ENCODE peak calls at places on chromosome 3, in ten cellular contexts. One of them, this sample, is unnamed.

GRCh38 chr3:38152660-38153059 is 12.7 kb upstream of the OXSR1 start:
- DNase-seq in brain microvascular endothelial cell: no peak
- DNase-seq in glutamatergic neuron: no peak
- DNase-seq in cardiac fibroblast: no peak
- DNase-seq in A549: no peak
- DNase-seq in transverse colon: no peak
- DNase-seq in psoas muscle: no peak
- DNase-seq in type B pancreatic cell: no peak
- DNase-seq in astrocyte of the spinal cord: no peak
- DNase-seq in WTC11: no peak
- DNase-seq in this sample: no peak

GRCh38 chr3:142574665-142575064 is 3.9 kb downstream of the ATR start:
- DNase-seq in glutamatergic neuron: no peak
- DNase-seq in psoas muscle: no peak
- DNase-seq in type B pancreatic cell: no peak
- DNase-seq in A549: no peak
- DNase-seq in brain microvascular endothelial cell: no peak
- DNase-seq in astrocyte of the spinal cord: no peak
- DNase-seq in cardiac fibroblast: no peak
- DNase-seq in WTC11: no peak
- DNase-seq in transverse colon: no peak
- DNase-seq in this sample: no peak

GRCh38 chr3:79390352-79390751 is 377.4 kb downstream of the ROBO1 start:
- DNase-seq in transverse colon: no peak
- DNase-seq in astrocyte of the spinal cord: no peak
- DNase-seq in WTC11: no peak
- DNase-seq in type B pancreatic cell: no peak
- DNase-seq in psoas muscle: no peak
- DNase-seq in glutamatergic neuron: no peak
- DNase-seq in cardiac fibroblast: no peak
- DNase-seq in brain microvascular endothelial cell: no peak
- DNase-seq in A549: no peak
- DNase-seq in this sample: no peak

GRCh38 chr3:37768107-37768809 is 93.4 kb upstream of the CTDSPL start:
- DNase-seq in cardiac fibroblast: peak; percentile 67
- DNase-seq in glutamatergic neuron: no peak
- DNase-seq in transverse colon: peak; percentile 25
- DNase-seq in A549: peak; percentile 11
- DNase-seq in psoas muscle: no peak
- DNase-seq in WTC11: no peak
- DNase-seq in brain microvascular endothelial cell: peak; percentile 53
- DNase-seq in type B pancreatic cell: no peak
- DNase-seq in astrocyte of the spinal cord: peak; percentile 67
- DNase-seq in this sample: no peak

GRCh38 chr3:25151497-25151896 is 276.6 kb upstream of the RARB start:
- DNase-seq in WTC11: no peak
- DNase-seq in astrocyte of the spinal cord: no peak
- DNase-seq in glutamatergic neuron: no peak
- DNase-seq in psoas muscle: no peak
- DNase-seq in type B pancreatic cell: no peak
- DNase-seq in brain microvascular endothelial cell: peak; percentile 23
- DNase-seq in transverse colon: no peak
- DNase-seq in cardiac fibroblast: peak; percentile 5
- DNase-seq in A549: no peak
- DNase-seq in this sample: no peak

GRCh38 chr3:194330579-194330978 is 20.5 kb downstream of the CPN2 start:
- DNase-seq in astrocyte of the spinal cord: no peak
- DNase-seq in type B pancreatic cell: no peak
- DNase-seq in glutamatergic neuron: no peak
- DNase-seq in brain microvascular endothelial cell: no peak
- DNase-seq in cardiac fibroblast: peak; percentile 78
- DNase-seq in psoas muscle: no peak
- DNase-seq in transverse colon: no peak
- DNase-seq in A549: no peak
- DNase-seq in WTC11: no peak
- DNase-seq in this sample: no peak

GRCh38 chr3:17138246-17139039 is 253.7 kb downstream of the PLCL2 start:
- DNase-seq in psoas muscle: no peak
- DNase-seq in type B pancreatic cell: no peak
- DNase-seq in cardiac fibroblast: no peak
- DNase-seq in astrocyte of the spinal cord: no peak
- DNase-seq in WTC11: no peak
- DNase-seq in transverse colon: no peak
- DNase-seq in glutamatergic neuron: no peak
- DNase-seq in brain microvascular endothelial cell: no peak
- DNase-seq in A549: no peak
- DNase-seq in this sample: no peak

GRCh38 chr3:12557472-12558105 is 702 bp downstream of the MKRN2 start:
- DNase-seq in A549: no peak
- DNase-seq in cardiac fibroblast: peak; percentile 48
- DNase-seq in brain microvascular endothelial cell: peak; percentile 44
- DNase-seq in WTC11: no peak
- DNase-seq in psoas muscle: no peak
- DNase-seq in glutamatergic neuron: no peak
- DNase-seq in transverse colon: no peak
- DNase-seq in type B pancreatic cell: no peak
- DNase-seq in astrocyte of the spinal cord: peak; percentile 43
- DNase-seq in this sample: no peak

GRCh38 chr3:160150066-160150465 is 75.2 kb upstream of the C3orf80 start:
- DNase-seq in type B pancreatic cell: no peak
- DNase-seq in glutamatergic neuron: no peak
- DNase-seq in transverse colon: no peak
- DNase-seq in A549: no peak
- DNase-seq in brain microvascular endothelial cell: no peak
- DNase-seq in astrocyte of the spinal cord: no peak
- DNase-seq in cardiac fibroblast: peak; percentile 37
- DNase-seq in psoas muscle: no peak
- DNase-seq in WTC11: no peak
- DNase-seq in this sample: no peak

GRCh38 chr3:160152638-160153037 is 72.6 kb upstream of the C3orf80 start:
- DNase-seq in glutamatergic neuron: no peak
- DNase-seq in astrocyte of the spinal cord: no peak
- DNase-seq in WTC11: no peak
- DNase-seq in transverse colon: no peak
- DNase-seq in cardiac fibroblast: no peak
- DNase-seq in A549: no peak
- DNase-seq in psoas muscle: no peak
- DNase-seq in brain microvascular endothelial cell: no peak
- DNase-seq in type B pancreatic cell: no peak
- DNase-seq in this sample: no peak

GRCh38 chr3:160154033-160154432 is 71.2 kb upstream of the C3orf80 start:
- DNase-seq in A549: no peak
- DNase-seq in glutamatergic neuron: no peak
- DNase-seq in brain microvascular endothelial cell: peak; percentile 52
- DNase-seq in type B pancreatic cell: no peak
- DNase-seq in astrocyte of the spinal cord: peak; percentile 76
- DNase-seq in transverse colon: no peak
- DNase-seq in cardiac fibroblast: peak; percentile 13
- DNase-seq in psoas muscle: no peak
- DNase-seq in WTC11: no peak
- DNase-seq in this sample: no peak

DNA sequence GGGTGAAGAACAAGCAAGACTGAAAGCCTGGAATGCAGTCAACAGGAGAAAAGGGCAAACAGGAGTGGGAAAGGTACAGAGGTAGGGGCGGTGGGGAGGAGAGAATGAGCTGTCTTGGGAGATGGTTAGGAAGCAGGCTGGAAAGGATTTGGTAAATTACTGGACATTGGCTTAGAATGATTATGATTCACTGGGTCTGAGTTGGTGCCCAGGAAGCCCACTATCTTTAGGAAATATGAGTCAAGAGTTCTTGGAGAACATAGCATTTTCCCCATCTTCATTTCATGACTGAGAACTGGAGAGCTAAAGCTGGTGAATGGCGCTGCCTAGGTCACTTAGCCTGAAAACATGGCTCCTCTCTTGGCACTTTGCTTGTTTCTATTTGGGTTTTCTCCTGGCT is 74.7 kb upstream of the C3orf80 start:
- DNase-seq in A549: no peak
- DNase-seq in cardiac fibroblast: peak; percentile 84
- DNase-seq in glutamatergic neuron: no peak
- DNase-seq in type B pancreatic cell: no peak
- DNase-seq in brain microvascular endothelial cell: peak; percentile 57
- DNase-seq in astrocyte of the spinal cord: peak; percentile 65
- DNase-seq in psoas muscle: no peak
- DNase-seq in WTC11: no peak
- DNase-seq in transverse colon: no peak
- DNase-seq in this sample: no peak
- TF ChIP-seq CTCF in A549: no peak
- TF ChIP-seq CTCF in cardiac fibroblast: no peak
- TF ChIP-seq CTCF in glutamatergic neuron: no peak
- TF ChIP-seq CTCF in type B pancreatic cell: no peak
- TF ChIP-seq CTCF in brain microvascular endothelial cell: no peak
- TF ChIP-seq CTCF in astrocyte of the spinal cord: no peak
- TF ChIP-seq CTCF in psoas muscle: no peak
- TF ChIP-seq CTCF in WTC11: no peak
- TF ChIP-seq CTCF in transverse colon: no peak
- TF ChIP-seq CTCF in this sample: no peak

GRCh38 chr3:5231536-5231935 is 44.0 kb downstream of the EDEM1 start:
- DNase-seq in glutamatergic neuron: no peak
- DNase-seq in A549: no peak
- DNase-seq in cardiac fibroblast: no peak
- DNase-seq in brain microvascular endothelial cell: no peak
- DNase-seq in astrocyte of the spinal cord: no peak
- DNase-seq in psoas muscle: no peak
- DNase-seq in WTC11: no peak
- DNase-seq in type B pancreatic cell: no peak
- DNase-seq in transverse colon: no peak
- DNase-seq in this sample: no peak

GRCh38 chr3:5233026-5233425 is 45.5 kb downstream of the EDEM1 start:
- DNase-seq in psoas muscle: no peak
- DNase-seq in A549: no peak
- DNase-seq in WTC11: no peak
- DNase-seq in brain microvascular endothelial cell: no peak
- DNase-seq in cardiac fibroblast: no peak
- DNase-seq in type B pancreatic cell: no peak
- DNase-seq in transverse colon: no peak
- DNase-seq in glutamatergic neuron: no peak
- DNase-seq in astrocyte of the spinal cord: no peak
- DNase-seq in this sample: no peak

GRCh38 chr3:5235655-5236054 is 48.1 kb downstream of the EDEM1 start:
- DNase-seq in A549: no peak
- DNase-seq in cardiac fibroblast: no peak
- DNase-seq in glutamatergic neuron: no peak
- DNase-seq in transverse colon: no peak
- DNase-seq in brain microvascular endothelial cell: no peak
- DNase-seq in type B pancreatic cell: no peak
- DNase-seq in WTC11: no peak
- DNase-seq in astrocyte of the spinal cord: no peak
- DNase-seq in psoas muscle: no peak
- DNase-seq in this sample: no peak

GRCh38 chr3:5231067-5231466 is 43.6 kb downstream of the EDEM1 start:
- DNase-seq in A549: no peak
- DNase-seq in WTC11: no peak
- DNase-seq in cardiac fibroblast: no peak
- DNase-seq in transverse colon: no peak
- DNase-seq in type B pancreatic cell: no peak
- DNase-seq in glutamatergic neuron: no peak
- DNase-seq in psoas muscle: no peak
- DNase-seq in brain microvascular endothelial cell: no peak
- DNase-seq in astrocyte of the spinal cord: no peak
- DNase-seq in this sample: no peak

GRCh38 chr3:5232570-5232969 is 45.1 kb downstream of the EDEM1 start:
- DNase-seq in brain microvascular endothelial cell: no peak
- DNase-seq in transverse colon: no peak
- DNase-seq in type B pancreatic cell: no peak
- DNase-seq in cardiac fibroblast: no peak
- DNase-seq in A549: peak; percentile 17
- DNase-seq in astrocyte of the spinal cord: no peak
- DNase-seq in glutamatergic neuron: no peak
- DNase-seq in psoas muscle: no peak
- DNase-seq in WTC11: peak; percentile 32
- DNase-seq in this sample: no peak
- TF ChIP-seq CTCF in brain microvascular endothelial cell: no peak
- TF ChIP-seq CTCF in transverse colon: no peak
- TF ChIP-seq CTCF in type B pancreatic cell: no peak
- TF ChIP-seq CTCF in cardiac fibroblast: peak; percentile 3
- TF ChIP-seq CTCF in A549: no peak
- TF ChIP-seq CTCF in astrocyte of the spinal cord: no peak
- TF ChIP-seq CTCF in glutamatergic neuron: no peak
- TF ChIP-seq CTCF in psoas muscle: no peak
- TF ChIP-seq CTCF in WTC11: no peak
- TF ChIP-seq CTCF in this sample: no peak

DNA sequence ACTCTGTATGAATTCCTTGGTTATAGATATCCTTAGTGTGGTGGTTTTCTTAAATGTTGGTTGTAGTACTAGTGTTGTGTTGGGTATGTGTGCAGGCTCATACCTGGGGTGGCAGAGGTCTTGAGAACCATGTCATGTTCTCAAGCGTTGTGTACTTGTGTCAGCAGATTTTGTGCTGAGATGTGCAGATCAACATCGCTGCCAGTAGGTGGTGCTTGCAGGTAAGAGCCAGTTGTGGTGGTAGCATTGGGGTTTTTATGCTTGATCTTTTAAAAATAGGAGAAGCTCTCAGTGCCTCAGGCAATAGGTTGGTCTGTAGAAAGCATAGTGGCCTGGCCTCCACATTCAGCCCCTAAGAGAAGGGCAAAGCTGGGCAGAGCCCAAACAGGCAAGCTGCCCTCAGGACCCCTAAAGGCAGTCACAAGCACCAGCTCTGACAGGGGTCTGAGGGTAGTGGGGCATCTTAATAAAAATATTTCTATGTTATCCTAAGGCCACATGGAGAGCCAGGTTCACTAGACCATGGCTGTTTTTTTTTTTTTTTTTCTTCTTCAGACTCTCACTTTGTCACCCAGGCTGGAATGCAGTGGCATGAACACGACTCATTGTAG is 164.0 kb downstream of the IL20RB start:
- DNase-seq in psoas muscle: no peak
- DNase-seq in type B pancreatic cell: no peak
- DNase-seq in cardiac fibroblast: peak; percentile 50
- DNase-seq in WTC11: peak; percentile 58
- DNase-seq in brain microvascular endothelial cell: peak; percentile 37
- DNase-seq in glutamatergic neuron: peak; percentile 42
- DNase-seq in transverse colon: peak; percentile 10
- DNase-seq in A549: peak; percentile 64
- DNase-seq in astrocyte of the spinal cord: peak; percentile 39
- DNase-seq in this sample: no peak
- TF ChIP-seq CTCF in psoas muscle: no peak
- TF ChIP-seq CTCF in type B pancreatic cell: peak; percentile 77
- TF ChIP-seq CTCF in cardiac fibroblast: peak; percentile 74
- TF ChIP-seq CTCF in WTC11: peak; percentile 65
- TF ChIP-seq CTCF in brain microvascular endothelial cell: peak; percentile 78
- TF ChIP-seq CTCF in glutamatergic neuron: peak; percentile 68
- TF ChIP-seq CTCF in transverse colon: peak; percentile 44
- TF ChIP-seq CTCF in A549: peak; percentile 38
- TF ChIP-seq CTCF in astrocyte of the spinal cord: peak; percentile 76
- TF ChIP-seq CTCF in this sample: peak; percentile 65

DNA sequence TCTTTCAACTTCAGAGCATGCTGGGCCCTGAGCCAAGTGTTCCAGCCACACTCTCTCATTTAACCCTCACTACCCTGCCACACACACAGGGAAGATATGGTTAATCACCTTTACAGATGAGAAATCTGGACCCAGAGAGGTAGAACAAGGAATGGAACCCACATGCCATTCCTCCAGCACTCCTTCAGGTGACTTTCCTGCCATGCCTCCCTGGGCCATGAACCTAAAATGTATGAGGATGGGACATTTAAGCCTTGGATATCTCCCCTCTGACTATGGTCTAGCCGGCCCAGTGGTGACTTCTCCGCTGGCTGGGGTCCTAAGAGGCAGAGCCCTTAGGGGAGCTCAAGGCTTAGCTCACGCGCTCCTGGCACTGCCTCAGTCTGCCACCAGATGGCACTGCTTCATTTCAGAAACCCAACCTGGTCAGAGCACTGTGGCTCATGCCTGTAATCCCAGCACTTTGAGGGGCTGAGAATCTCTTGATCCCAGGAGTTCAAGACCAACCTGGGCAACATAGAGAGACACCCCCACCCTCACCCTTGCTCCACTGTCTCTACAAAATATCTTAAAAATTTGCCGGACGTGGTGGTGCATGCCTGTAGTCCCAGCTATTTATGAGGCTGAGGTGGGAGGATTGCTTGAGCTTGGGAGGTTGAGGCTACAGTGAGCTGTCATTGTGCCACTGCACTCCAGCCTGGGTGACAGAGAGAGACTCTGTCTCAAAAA is 2.2 kb upstream of the DCAF1 start:
- DNase-seq in brain microvascular endothelial cell: peak; percentile 65
- DNase-seq in cardiac fibroblast: peak; percentile 84
- DNase-seq in WTC11: peak; percentile 93
- DNase-seq in glutamatergic neuron: peak; percentile 87
- DNase-seq in astrocyte of the spinal cord: peak; percentile 77
- DNase-seq in type B pancreatic cell: peak; percentile 83
- DNase-seq in transverse colon: peak; percentile 82
- DNase-seq in A549: peak; percentile 71
- DNase-seq in psoas muscle: peak; percentile 79
- DNase-seq in this sample: peak; percentile 61
- TF ChIP-seq CTCF in brain microvascular endothelial cell: peak; percentile 95
- TF ChIP-seq CTCF in cardiac fibroblast: peak; percentile 93
- TF ChIP-seq CTCF in WTC11: peak; percentile 87
- TF ChIP-seq CTCF in glutamatergic neuron: peak; percentile 85
- TF ChIP-seq CTCF in astrocyte of the spinal cord: peak; percentile 95
- TF ChIP-seq CTCF in type B pancreatic cell: peak; percentile 94
- TF ChIP-seq CTCF in transverse colon: peak; percentile 96
- TF ChIP-seq CTCF in A549: peak; percentile 71
- TF ChIP-seq CTCF in psoas muscle: peak; percentile 92
- TF ChIP-seq CTCF in this sample: peak; percentile 88

This sample was measured in mesothelial cell of epicardium.